ENCODE peak calls at places on chromosomes 13 and 19, in four cellular contexts. P is H1, C is IMR-90, H is H9. V is an unnamed sample.

GRCh38 chr13:26247608-26248007 is 6.3 kb upstream of the CDK8 start:
- DNase-seq in C (peak; percentile 29), P (no peak), H (no peak), V (peak; percentile 78)

GRCh38 chr19:39483141-39483540 is 2.5 kb downstream of the TIMM50 start:
- DNase-seq in C (no peak), H (no peak), P (no peak), V (no peak)

GRCh38 chr19:54188224-54188871 is 1.0 kb downstream of the MBOAT7 start:
- DNase-seq in P (no peak), C (peak; percentile 61), H (peak; percentile 34), V (peak; percentile 65)

GRCh38 chr19:18091217-18091608 is 4.5 kb upstream of the IL12RB1 start:
- DNase-seq in H (no peak), C (no peak), P (no peak), V (no peak)

GRCh38 chr13:67278230-67278629 is 48.1 kb upstream of the PCDH9 start:
- DNase-seq in H (no peak), P (no peak), C (peak; percentile 85), V (no peak)

GRCh38 chr19:31340059-31341025 is 8.9 kb downstream of the TSHZ3 start:
- DNase-seq in P (peak; percentile 45), C (peak; percentile 62), H (peak; percentile 27), V (peak; percentile 42)

GRCh38 chr19:49559928-49560327 is 20.4 kb downstream of the NOSIP start:
- DNase-seq in P (no peak), C (no peak), H (peak; percentile 50), V (no peak)

GRCh38 chr19:31975461-31975860 is 369.9 kb upstream of the ZNF507 start:
- DNase-seq in H (no peak), C (no peak), P (no peak), V (no peak)

GRCh38 chr19:4115818-4116385 is 8.0 kb downstream of the MAP2K2 start:
- DNase-seq in C (no peak), H (no peak), P (no peak), V (no peak)

GRCh38 chr13:20263393-20264044 is 31.4 kb upstream of the GJB6 start:
- DNase-seq in C (no peak), P (no peak), H (no peak), V (no peak)

GRCh38 chr13:28012896-28013295 is 24.4 kb upstream of the URAD start:
- DNase-seq in C (no peak), H (no peak), P (no peak), V (no peak)

DNA sequence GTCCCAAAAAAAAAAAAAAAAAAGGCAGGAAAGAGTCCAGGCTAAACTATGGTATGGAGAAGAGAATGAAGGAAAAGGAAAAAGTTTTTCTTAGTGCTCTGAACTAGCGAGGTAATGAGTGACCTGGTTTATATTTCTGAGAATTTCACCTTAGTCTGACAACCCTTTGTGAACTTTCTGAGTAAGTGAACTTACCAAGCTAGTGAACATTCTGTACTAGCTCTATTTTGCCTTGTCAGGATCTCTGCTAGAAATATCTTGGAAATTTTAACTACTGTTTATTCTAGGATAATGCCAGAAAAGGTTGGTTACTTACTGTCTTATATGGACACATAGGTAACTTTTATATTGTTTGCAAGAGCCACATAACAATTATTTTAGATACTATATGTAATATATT is 4.4 kb downstream of the TRIM13 start:
- DNase-seq in H (no peak), P (no peak), C (no peak), V (no peak)
- H3K9me3 ChIP-seq in H (no peaks in the 10 kb centered on the region), P (no peaks in the 10 kb centered on the region), C (no peaks in the 10 kb centered on the region), V (no peaks in the 10 kb centered on the region)

GRCh38 chr19:51799311-51799997 is 4.5 kb downstream of the FPR3 start:
- DNase-seq in H (no peak), C (peak; percentile 94), P (no peak), V (peak; percentile 6)
- H3K14ac ChIP-seq in H (no peak overlapping the region), C (no peak overlapping the region), P (no peak overlapping the region), V (no peak overlapping the region)

GRCh38 chr19:6807291-6807690 is 34.8 kb downstream of the VAV1 start:
- DNase-seq in H (no peak), C (no peak), P (no peak), V (no peak)
- H3K9me3 ChIP-seq in H (no peaks in the 10 kb centered on the region), C (peaks cover 3% of the 10 kb centered on the region), P (peaks cover 8% of the 10 kb centered on the region), V (peaks cover 4% of the 10 kb centered on the region)

GRCh38 chr13:79482271-79482970 is 1.5 kb downstream of the NDFIP2 start:
- DNase-seq in P (no peak), C (peak; percentile 35), H (no peak), V (peak; percentile 56)

GRCh38 chr13:79485014-79485441 is 4.1 kb downstream of the NDFIP2 start:
- DNase-seq in P (no peak), H (no peak), C (peak; percentile 83), V (peak; percentile 92)

GRCh38 chr13:79483302-79483701 is 2.3 kb downstream of the NDFIP2 start:
- DNase-seq in P (no peak), C (peak; percentile 78), H (no peak), V (peak; percentile 89)

GRCh38 chr13:79480954-79481684 is at the start of gene NDFIP2:
- DNase-seq in C (peak; percentile 80), P (peak; percentile 88), H (peak; percentile 84), V (peak; percentile 88)

GRCh38 chr13:79481685-79482052 is 714 bp downstream of the NDFIP2 start:
- DNase-seq in C (no peak), P (no peak), H (no peak), V (no peak)
- H3K14ac ChIP-seq in C (peak overlapping the region; percentile 54), P (no peak overlapping the region), H (peak overlapping the region; percentile 71), V (peak overlapping the region; percentile 30)

DNA sequence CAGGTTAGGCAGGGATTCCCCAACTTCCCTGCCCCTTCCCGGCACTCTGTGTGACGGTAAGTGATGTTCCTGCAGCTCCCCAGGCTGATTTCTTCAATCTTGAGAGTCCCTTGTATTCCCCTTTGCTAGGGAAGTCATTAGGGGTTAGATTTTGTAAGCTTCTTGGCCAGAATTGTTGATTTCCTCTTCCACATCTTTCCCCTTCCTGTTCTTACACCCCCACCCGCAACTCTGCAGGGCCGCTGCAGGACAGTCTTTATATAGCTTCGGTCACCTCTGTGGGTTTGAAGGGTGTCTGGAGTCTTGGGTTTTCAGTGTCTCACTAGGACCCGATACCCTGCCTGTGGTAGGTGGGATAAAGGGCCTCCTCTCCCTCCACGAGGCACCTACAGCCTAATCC is 10.6 kb upstream of the ADGRE1 start:
- DNase-seq in P (no peak), H (no peak), C (no peak), V (no peak)
- H3K9me3 ChIP-seq in P (peaks cover 44% of the 10 kb centered on the region), H (no peaks in the 10 kb centered on the region), C (peaks cover 18% of the 10 kb centered on the region), V (peaks cover 5% of the 10 kb centered on the region)

GRCh38 chr19:8490395-8490760 is 12.1 kb downstream of the PRAM1 start:
- DNase-seq in H (no peak), P (no peak), C (no peak), V (no peak)

GRCh38 chr19:8498295-8498694 is 4.1 kb downstream of the PRAM1 start:
- DNase-seq in H (no peak), C (no peak), P (no peak), V (no peak)

GRCh38 chr19:8491574-8491973 is 10.9 kb downstream of the PRAM1 start:
- DNase-seq in H (peak; percentile 66), C (no peak), P (no peak), V (no peak)

GRCh38 chr19:8490873-8491272 is 11.6 kb downstream of the PRAM1 start:
- DNase-seq in C (no peak), H (no peak), P (no peak), V (no peak)

GRCh38 chr19:8494158-8494557 is 8.3 kb downstream of the PRAM1 start:
- DNase-seq in H (no peak), P (no peak), C (no peak), V (peak; percentile 18)
- H3K14ac ChIP-seq in H (no peak overlapping the region), P (no peak overlapping the region), C (no peak overlapping the region), V (no peak overlapping the region)

GRCh38 chr13:36795463-36795862 is 23.6 kb upstream of the RFXAP start:
- DNase-seq in P (peak; percentile 63), H (peak; percentile 81), C (no peak), V (no peak)

GRCh38 chr13:36801035-36801434 is 18.0 kb upstream of the RFXAP start:
- DNase-seq in C (no peak), H (no peak), P (no peak), V (no peak)

GRCh38 chr13:36796052-36796451 is 23.0 kb upstream of the RFXAP start:
- DNase-seq in H (no peak), P (no peak), C (no peak), V (no peak)
- H3K9me3 ChIP-seq in H (no peaks in the 10 kb centered on the region), P (no peaks in the 10 kb centered on the region), C (no peaks in the 10 kb centered on the region), V (no peaks in the 10 kb centered on the region)

GRCh38 chr19:5690125-5690954 is at the start of gene RPL36:
- DNase-seq in H (peak; percentile 98), P (peak; percentile 100), C (peak; percentile 93), V (peak; percentile 95)
- H3K14ac ChIP-seq in H (peak within 1 kb of the TSS; percentile 98), P (no peak within 1 kb of the TSS), C (peak within 1 kb of the TSS; percentile 93), V (no peak within 1 kb of the TSS)

GRCh38 chr13:19239114-19239860 is 57.7 kb upstream of the TUBA3C start:
- DNase-seq in H (no peak), P (no peak), C (no peak), V (no peak)
- H3K9me3 ChIP-seq in H (peaks cover 82% of the 10 kb centered on the region), P (peaks cover 67% of the 10 kb centered on the region), C (peaks cover 23% of the 10 kb centered on the region), V (no peaks in the 10 kb centered on the region)

DNA sequence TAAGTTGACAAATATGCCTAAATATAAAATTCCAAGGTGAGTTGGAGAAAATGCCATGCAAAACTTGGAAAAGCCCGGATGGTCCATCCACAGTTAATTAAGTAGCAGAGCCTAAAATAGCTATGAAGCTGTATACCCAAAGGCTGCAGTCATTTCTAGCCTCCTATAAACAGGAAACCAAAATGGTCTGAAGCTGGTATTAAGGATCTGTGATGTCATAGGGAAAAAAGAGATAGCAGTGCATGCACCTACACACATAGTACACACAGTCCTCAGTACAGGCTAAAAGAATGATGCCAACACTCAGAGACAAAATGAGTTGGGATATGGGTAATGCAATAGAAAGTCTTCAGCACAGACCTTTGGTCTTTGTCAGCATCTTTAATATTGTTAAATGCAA is 736.9 kb downstream of the EFNB2 start:
- DNase-seq in P (no peak), C (no peak), H (no peak), V (peak; percentile 21)
- H3K14ac ChIP-seq in P (no peak overlapping the region), C (no peak overlapping the region), H (no peak overlapping the region), V (no peak overlapping the region)